ENCODE peak calls at places on chromosomes 5 and 9, in eight cellular contexts. A is AG08396; D is bronchial epithelial cell; P is HuH-7.5; R is HS-5; N is endodermal cell; K is activated CD4-positive, CD25-positive, alpha-beta regulatory T cell treated with anti-CD3 and anti-CD28 coated beads, Interleukin-2, amount 50 U/mL, for 72 hours; X is fibroblast of villous mesenchyme. B is an unnamed sample.

GRCh38 chr5:143698534-143698933 is 113.4 kb upstream of the HMHB1 start:
- DNase-seq in A (no peak), D (no peak), P (no peak), R (no peak), N (no peak), K (no peak), X (no peak), B (no peak)

GRCh38 chr5:174910245-174910737 is 185.9 kb downstream of the MSX2 start:
- DNase-seq in A (peak), D (peak), P (peak), R (no peak), N (peak), K (peak), X (peak), B (no peak)

GRCh38 chr5:179195561-179196419 is 135.6 kb downstream of the ZNF354C start:
- DNase-seq in A (no peak), D (no peak), P (no peak), R (no peak), N (no peak), K (no peak), X (no peak), B (no peak)

GRCh38 chr5:72816297-72817075 is at the start of gene TNPO1:
- DNase-seq in A (peak), D (peak), P (peak), R (peak), N (peak), K (peak), X (peak), B (peak)

GRCh38 chr9:456365-456764 is 241.7 kb downstream of the DOCK8 start:
- DNase-seq in A (no peak), D (no peak), P (no peak), R (no peak), N (no peak), K (no peak), X (peak), B (no peak)

GRCh38 chr9:94714494-94714893 is 12.0 kb upstream of the AOPEP start:
- DNase-seq in A (no peak), D (no peak), P (no peak), R (no peak), N (peak), K (no peak), X (no peak), B (no peak)

GRCh38 chr9:91474656-91475055 is 51.0 kb upstream of the NFIL3 start:
- DNase-seq in A (no peak), D (peak), P (no peak), R (no peak), N (no peak), K (no peak), X (peak), B (no peak)

GRCh38 chr9:128102861-128103588 is 24.5 kb downstream of the PTGES2 start:
- DNase-seq in A (no peak), D (no peak), P (peak), R (no peak), N (peak), K (no peak), X (no peak), B (no peak)

GRCh38 chr5:8057764-8058163 is 188.8 kb downstream of the MTRR start:
- DNase-seq in A (no peak), D (no peak), P (no peak), R (no peak), N (no peak), K (no peak), X (no peak), B (no peak)

GRCh38 chr5:175141421-175141820 is 302.6 kb downstream of the DRD1 start:
- DNase-seq in A (no peak), D (no peak), P (no peak), R (no peak), N (no peak), K (no peak), X (no peak), B (no peak)

GRCh38 chr9:21994526-21994995 is at the start of gene CDKN2B-AS1:
- DNase-seq in A (peak), D (peak), P (peak), R (peak), N (peak), K (peak), X (peak), B (peak)

GRCh38 chr5:178356459-178356872 is 123.9 kb upstream of the PHYKPL start:
- DNase-seq in A (no peak), D (no peak), P (no peak), R (no peak), N (peak), K (no peak), X (no peak), B (no peak)

GRCh38 chr5:100647461-100648230 is 112.5 kb downstream of the FAM174A start:
- DNase-seq in A (no peak), D (peak), P (no peak), R (no peak), N (no peak), K (no peak), X (peak), B (no peak)

GRCh38 chr9:84121991-84122523 is 141.5 kb downstream of the RMI1 start:
- DNase-seq in A (no peak), D (no peak), P (no peak), R (no peak), N (no peak), K (no peak), X (peak), B (no peak)

GRCh38 chr5:17229308-17229707 is 11.9 kb downstream of the BASP1 start:
- DNase-seq in A (no peak), D (no peak), P (no peak), R (no peak), N (no peak), K (no peak), X (no peak), B (no peak)

GRCh38 chr5:59661939-59662615 is 231.4 kb downstream of the PDE4D start:
- DNase-seq in A (no peak), D (no peak), P (no peak), R (no peak), N (peak), K (no peak), X (peak), B (no peak)

GRCh38 chr9:111375062-111375461 is 45.0 kb upstream of the OR2K2 start:
- DNase-seq in A (no peak), D (peak), P (no peak), R (no peak), N (no peak), K (no peak), X (no peak), B (no peak)

GRCh38 chr9:127751269-127752054 is 16.4 kb upstream of the TOR2A start:
- DNase-seq in A (peak), D (peak), P (peak), R (no peak), N (peak), K (no peak), X (peak), B (no peak)

GRCh38 chr9:113535756-113536155 is 72.2 kb downstream of the RGS3 start:
- DNase-seq in A (no peak), D (no peak), P (no peak), R (no peak), N (peak), K (no peak), X (no peak), B (no peak)

GRCh38 chr9:131407717-131408195 is 13.9 kb downstream of the PRRC2B start:
- DNase-seq in A (peak), D (peak), P (no peak), R (no peak), N (peak), K (no peak), X (peak), B (no peak)

GRCh38 chr5:131536211-131536826 is 98.7 kb downstream of the RAPGEF6 start:
- DNase-seq in A (peak), D (no peak), P (no peak), R (no peak), N (no peak), K (no peak), X (peak), B (no peak)

GRCh38 chr5:75670571-75670970 is 46.7 kb downstream of the POC5 start:
- DNase-seq in A (no peak), D (no peak), P (no peak), R (no peak), N (no peak), K (no peak), X (peak), B (no peak)

GRCh38 chr5:23332650-23333251 is 174.7 kb upstream of the PRDM9 start:
- DNase-seq in A (no peak), D (peak), P (peak), R (no peak), N (no peak), K (no peak), X (no peak), B (no peak)

GRCh38 chr5:14270212-14270702 is 127.1 kb downstream of the TRIO start:
- DNase-seq in A (peak), D (peak), P (peak), R (peak), N (peak), K (no peak), X (peak), B (peak)

GRCh38 chr5:177478711-177479646 is 5.5 kb upstream of the DBN1 start:
- DNase-seq in A (no peak), D (peak), P (no peak), R (no peak), N (peak), K (no peak), X (peak), B (no peak)

GRCh38 chr9:127076860-127077657 is 45.4 kb downstream of the ANGPTL2 start:
- DNase-seq in A (no peak), D (no peak), P (no peak), R (no peak), N (peak), K (no peak), X (peak), B (no peak)

GRCh38 chr9:38037981-38038306 is 31.1 kb downstream of the SHB start:
- DNase-seq in A (no peak), D (no peak), P (no peak), R (no peak), N (no peak), K (no peak), X (no peak), B (no peak)

GRCh38 chr9:133955821-133956411 is 36.2 kb downstream of the VAV2 start:
- DNase-seq in A (peak), D (no peak), P (no peak), R (no peak), N (peak), K (no peak), X (peak), B (no peak)

GRCh38 chr5:96743065-96743768 is 64.5 kb downstream of the ERAP1 start:
- DNase-seq in A (peak), D (peak), P (no peak), R (no peak), N (no peak), K (no peak), X (peak), B (no peak)

GRCh38 chr9:118331622-118332045 is 627.4 kb downstream of the TLR4 start:
- DNase-seq in A (peak), D (peak), P (no peak), R (peak), N (no peak), K (no peak), X (peak), B (no peak)

GRCh38 chr9:122822958-122823357 is 5.4 kb downstream of the PDCL start:
- DNase-seq in A (no peak), D (no peak), P (no peak), R (no peak), N (no peak), K (no peak), X (no peak), B (no peak)

GRCh38 chr9:74498616-74499095 is 1.5 kb downstream of the RORB start:
- DNase-seq in A (peak), D (no peak), P (no peak), R (no peak), N (peak), K (no peak), X (no peak), B (no peak)

GRCh38 chr5:132420706-132421272 is 51.3 kb downstream of the SLC22A5 start:
- DNase-seq in A (no peak), D (no peak), P (no peak), R (no peak), N (no peak), K (no peak), X (no peak), B (no peak)

GRCh38 chr9:109014267-109015025 is 1.1 kb upstream of the CTNNAL1 start:
- DNase-seq in A (peak), D (peak), P (no peak), R (no peak), N (peak), K (no peak), X (peak), B (no peak)

GRCh38 chr5:171711631-171712030 is 74.0 kb upstream of the SMIM23 start:
- DNase-seq in A (no peak), D (no peak), P (no peak), R (no peak), N (no peak), K (no peak), X (no peak), B (no peak)

GRCh38 chr5:151596839-151597539 is 5.9 kb upstream of the FAT2 start:
- DNase-seq in A (peak), D (no peak), P (peak), R (no peak), N (peak), K (no peak), X (no peak), B (no peak)

GRCh38 chr5:109105631-109106267 is 304.0 kb downstream of the PJA2 start:
- DNase-seq in A (peak), D (peak), P (no peak), R (peak), N (no peak), K (no peak), X (peak), B (peak)

GRCh38 chr9:71685394-71685793 is 82.9 kb downstream of the CEMIP2 start:
- DNase-seq in A (no peak), D (peak), P (no peak), R (no peak), N (no peak), K (no peak), X (no peak), B (no peak)

GRCh38 chr5:71679714-71680113 is 39.4 kb upstream of the CARTPT start:
- DNase-seq in A (no peak), D (no peak), P (no peak), R (no peak), N (no peak), K (no peak), X (no peak), B (no peak)

GRCh38 chr9:135077497-135078200 is 9.8 kb upstream of the OLFM1 start:
- DNase-seq in A (peak), D (no peak), P (peak), R (no peak), N (peak), K (no peak), X (peak), B (no peak)

B was measured in amniotic stem cell.